ENCODE peak calls at places on chromosomes 5 and 9, in five cellular contexts. W is CD8-positive, alpha-beta memory T cell; M is NT2/D1; K is A549; I is spleen. S is an unnamed sample. For H3K4me1, the result is how much of the 10 kb centered on the place peaks cover.

GRCh38 chr5:175347027-175347426 is 97.0 kb downstream of the DRD1 start:
- DNase-seq in K (no peak), W (no peak), M (no peak), I (no peak), S (no peak)

GRCh38 chr5:108315829-108316228 is 66.1 kb downstream of the FBXL17 start:
- DNase-seq in K (no peak), M (no peak), W (no peak), I (no peak), S (no peak)

GRCh38 chr5:173324115-173325001 is 3.9 kb downstream of the STC2 start:
- DNase-seq in I (peak), M (no peak), W (no peak), K (no peak), S (no peak)

GRCh38 chr5:53126514-53126913 is 17.0 kb upstream of the MOCS2 start:
- DNase-seq in I (no peak), K (no peak), W (no peak), M (no peak), S (no peak)

GRCh38 chr9:91298304-91298703 is 63.4 kb downstream of the AUH start:
- DNase-seq in I (no peak), M (no peak), W (no peak), K (no peak), S (no peak)

GRCh38 chr9:91295357-91295756 is 66.4 kb downstream of the AUH start:
- DNase-seq in K (no peak), W (no peak), I (no peak), M (no peak), S (no peak)

GRCh38 chr5:132471006-132471907 is 19.3 kb downstream of the IRF1 start:
- DNase-seq in I (no peak), K (no peak), M (no peak), W (no peak), S (no peak)

GRCh38 chr5:157516626-157517325 is 56.8 kb downstream of the NIPAL4 start:
- DNase-seq in M (no peak), I (no peak), W (no peak), K (peak), S (no peak)

GRCh38 chr9:15142903-15143534 is 164.0 kb downstream of the TTC39B start:
- DNase-seq in K (peak), M (peak), I (no peak), W (no peak), S (no peak)

GRCh38 chr9:114035221-114035844 is 42.8 kb downstream of the AMBP start:
- DNase-seq in K (no peak), M (no peak), W (no peak), I (peak), S (no peak)

GRCh38 chr5:59540366-59540765 is 353.2 kb downstream of the PDE4D start:
- DNase-seq in I (no peak), W (no peak), K (no peak), M (no peak), S (no peak)

GRCh38 chr9:6771722-6772121 is 13.9 kb downstream of the KDM4C start:
- DNase-seq in K (no peak), W (no peak), I (no peak), M (peak), S (no peak)

GRCh38 chr5:170269579-170269978 is 28.0 kb downstream of the LCP2 start:
- DNase-seq in W (peak), I (no peak), M (no peak), K (no peak), S (no peak)

GRCh38 chr5:10393491-10393890 is 40.0 kb downstream of the MARCHF6 start:
- DNase-seq in I (no peak), W (no peak), M (no peak), K (no peak), S (no peak)

GRCh38 chr5:61995486-61995885 is 310.5 kb upstream of the KIF2A start:
- DNase-seq in I (no peak), W (no peak), M (no peak), K (no peak), S (no peak)

GRCh38 chr9:1216532-1216931 is 166.4 kb downstream of the DMRT2 start:
- DNase-seq in I (no peak), K (no peak), W (no peak), M (no peak), S (no peak)

GRCh38 chr9:110919609-110920008 is 118.7 kb downstream of the LPAR1 start:
- DNase-seq in W (no peak), M (no peak), I (no peak), K (peak), S (peak)

GRCh38 chr5:72138943-72139467 is 31.7 kb downstream of the MAP1B start:
- DNase-seq in W (no peak), M (no peak), K (no peak), I (no peak), S (no peak)

GRCh38 chr5:5144441-5144840 is 4.3 kb downstream of the ADAMTS16 start:
- DNase-seq in I (no peak), M (no peak), K (no peak), W (no peak), S (no peak)

GRCh38 chr9:23820731-23821399 is 5.2 kb downstream of the ELAVL2 start:
- DNase-seq in W (no peak), M (no peak), I (no peak), K (no peak), S (no peak)

GRCh38 chr5:92838253-92838652 is 742.8 kb downstream of the NR2F1-AS1 start:
- DNase-seq in K (peak), W (no peak), M (peak), I (no peak), S (peak)

GRCh38 chr5:142840591-142840990 is 70.4 kb downstream of the ARHGAP26 start:
- DNase-seq in M (no peak), K (no peak), I (no peak), W (no peak), S (no peak)

GRCh38 chr5:142843029-142843905 is 73.1 kb downstream of the ARHGAP26 start:
- DNase-seq in W (no peak), K (no peak), M (no peak), I (no peak), S (no peak)

GRCh38 chr5:142838845-142839244 is 68.7 kb downstream of the ARHGAP26 start:
- DNase-seq in W (no peak), K (no peak), M (no peak), I (no peak), S (no peak)

GRCh38 chr5:142839711-142840441 is 69.7 kb downstream of the ARHGAP26 start:
- DNase-seq in W (no peak), K (no peak), I (no peak), M (no peak), S (no peak)

DNA sequence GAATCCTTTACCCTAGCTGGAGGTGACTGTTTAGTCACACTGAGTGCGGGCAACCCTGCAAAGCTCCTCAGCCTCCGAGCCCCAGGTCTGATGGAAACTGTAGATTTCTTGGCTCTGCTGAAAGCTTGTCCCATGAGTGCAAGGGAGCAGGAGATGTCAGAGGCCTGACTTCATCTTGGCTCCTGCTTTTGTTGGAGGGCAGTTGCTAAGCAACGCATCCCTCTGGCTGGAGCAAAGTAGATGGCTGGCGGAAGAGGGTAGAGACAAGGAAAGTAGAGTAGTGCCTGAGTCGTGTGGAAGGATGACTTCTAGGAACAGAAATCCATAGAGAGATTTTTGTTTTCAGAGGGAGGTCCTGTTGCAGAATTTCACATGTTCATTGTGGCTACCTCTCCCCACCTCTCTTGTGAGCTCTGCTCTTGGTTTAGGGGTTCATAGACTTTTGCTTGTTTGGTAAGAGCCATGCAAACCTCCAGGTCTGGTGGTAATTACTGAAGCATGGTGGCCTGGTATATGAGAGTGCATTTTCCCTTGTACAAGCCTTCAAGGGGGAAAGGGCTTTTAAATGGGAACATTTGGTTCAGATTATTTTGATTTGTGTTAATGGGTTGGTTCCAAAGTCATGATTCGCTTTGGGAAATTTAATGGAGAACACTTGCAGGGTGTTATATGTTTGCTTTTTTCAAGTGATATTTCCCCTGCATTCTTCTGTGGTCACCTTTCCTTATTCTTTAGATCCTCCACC is 71.5 kb downstream of the ARHGAP26 start:
- DNase-seq in W (no peak), I (no peak), M (peak), K (no peak), S (no peak)
- H3K4me1 ChIP-seq in W (under half), I (half or more), M (under half), K (half or more), S (under half)

GRCh38 chr9:76583256-76583655 is 124.3 kb downstream of the GCNT1 start:
- DNase-seq in M (no peak), K (no peak), W (no peak), I (no peak), S (no peak)

GRCh38 chr9:76580188-76580587 is 121.2 kb downstream of the GCNT1 start:
- DNase-seq in M (no peak), I (no peak), K (no peak), W (no peak), S (no peak)

GRCh38 chr9:76581752-76582151 is 122.8 kb downstream of the GCNT1 start:
- DNase-seq in K (no peak), I (no peak), W (no peak), M (no peak), S (no peak)

GRCh38 chr9:76576344-76576743 is 117.4 kb downstream of the GCNT1 start:
- DNase-seq in M (no peak), K (no peak), W (peak), I (no peak), S (no peak)

GRCh38 chr9:76580832-76581231 is 121.8 kb downstream of the GCNT1 start:
- DNase-seq in I (no peak), M (no peak), W (no peak), K (no peak), S (no peak)
- H3K4me1 ChIP-seq in I (half or more), M (under half), W (under half), K (under half), S (under half)

GRCh38 chr9:133361507-133362092 is 5.2 kb downstream of the SURF2 start:
- DNase-seq in W (no peak), K (no peak), M (no peak), I (no peak), S (no peak)
- H3K4me1 ChIP-seq in W (under half), K (under half), M (under half), I (half or more), S (under half)

DNA sequence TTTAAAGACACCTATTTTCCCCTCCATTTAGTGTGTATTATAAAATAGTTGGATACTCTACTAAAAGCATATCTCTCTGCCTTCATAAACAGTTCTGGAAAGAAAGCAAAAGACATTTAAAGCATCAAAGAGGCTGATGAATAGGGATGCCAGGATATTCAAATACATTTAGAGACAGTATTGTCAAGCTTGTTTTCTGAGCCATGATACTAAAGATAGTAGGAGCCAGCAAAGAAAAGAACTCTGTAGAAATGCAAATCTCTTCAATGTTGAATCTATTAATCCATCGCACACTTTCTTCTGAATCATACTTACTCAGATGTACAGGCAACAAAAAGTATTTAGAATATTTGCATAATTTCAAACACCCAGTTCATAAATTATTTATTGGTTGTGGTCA is 207.0 kb upstream of the MEF2C start:
- DNase-seq in W (no peak), K (no peak), I (no peak), M (no peak), S (no peak)
- H3K4me1 ChIP-seq in W (under half), K (under half), I (under half), M (under half), S (under half)

S was measured in Caco-2.